ENCODE peak calls at places on chromosomes 13 and 19, in ten cellular contexts. R is neural crest cell; Q is dorsolateral prefrontal cortex; A is stimulated activated effector memory CD8-positive, alpha-beta T cell treated with anti-CD3 and anti-CD28 coated beads, Interleukin-12 subunit alpha, Interleukin-12 subunit beta, amount 100 ng/mL, for 72 hours; P is neural progenitor cell; H is MV-4-11; V is tibial artery; Z is upper lobe of right lung; N is brain microvascular endothelial cell; G is cardiac muscle cell. B is an unnamed sample.

GRCh38 chr13:20141238-20142018 is 19.4 kb downstream of the GJA3 start:
- DNase-seq in A (no peak), R (no peak), V (no peak), Z (no peak), P (no peak), N (no peak), G (no peak), H (no peak), Q (no peak), B (no peak)

GRCh38 chr19:47049307-47049700 is 880 bp upstream of the TMEM160 start:
- DNase-seq in G (peak; percentile 54), P (peak; percentile 27), Q (no peak), R (no peak), Z (no peak), N (peak; percentile 11), A (no peak), H (no peak), V (no peak), B (no peak)

GRCh38 chr19:42252365-42253244 is 2.3 kb downstream of the ERF start:
- DNase-seq in Z (peak; percentile 76), Q (peak; percentile 78), A (no peak), V (peak; percentile 70), H (peak; percentile 54), P (no peak), R (peak; percentile 33), G (peak; percentile 68), N (no peak), B (no peak)

GRCh38 chr13:112346899-112347229 is 29.3 kb upstream of the SPACA7 start:
- DNase-seq in A (no peak), H (no peak), G (no peak), P (peak; percentile 76), V (no peak), Q (no peak), Z (peak; percentile 21), R (no peak), N (no peak), B (no peak)

GRCh38 chr13:73299787-73300186 is 241.0 kb downstream of the KLF5 start:
- DNase-seq in A (no peak), R (no peak), H (no peak), Z (no peak), Q (no peak), G (peak; percentile 15), V (no peak), P (no peak), N (no peak), B (no peak)

GRCh38 chr19:35311901-35312665 is 16.9 kb upstream of the CD22 start:
- DNase-seq in P (no peak), R (no peak), G (no peak), Z (no peak), V (no peak), A (no peak), Q (no peak), N (no peak), H (no peak), B (no peak)

GRCh38 chr13:49627831-49628652 is at the start of gene ARL11:
- DNase-seq in N (no peak), P (peak; percentile 44), Z (peak; percentile 85), A (no peak), Q (peak; percentile 54), H (peak; percentile 90), G (no peak), V (peak; percentile 72), R (no peak), B (no peak)

GRCh38 chr19:38266070-38266469 is 1.7 kb downstream of the SPINT2 start:
- DNase-seq in R (no peak), Q (no peak), V (no peak), A (no peak), N (no peak), P (no peak), G (no peak), H (no peak), Z (no peak), B (no peak)

GRCh38 chr19:45667620-45668341 is at the start of gene GIPR:
- DNase-seq in V (no peak), P (peak; percentile 66), Q (no peak), H (peak; percentile 74), G (no peak), N (peak; percentile 25), R (peak; percentile 47), Z (peak; percentile 84), A (peak; percentile 47), B (peak; percentile 54)

GRCh38 chr13:33797622-33798021 is 20.3 kb upstream of the RFC3 start:
- DNase-seq in G (peak; percentile 21), P (no peak), Q (no peak), R (no peak), V (no peak), H (peak; percentile 35), Z (no peak), A (no peak), N (no peak), B (peak; percentile 33)

GRCh38 chr13:112730157-112730671 is 40.4 kb downstream of the ATP11A start:
- DNase-seq in G (no peak), Z (peak; percentile 63), P (no peak), R (no peak), Q (peak; percentile 26), N (no peak), H (no peak), A (no peak), V (peak; percentile 9), B (no peak)

GRCh38 chr19:52200044-52200443 is 10.2 kb downstream of the PPP2R1A start:
- DNase-seq in N (peak; percentile 69), H (no peak), A (no peak), Q (no peak), P (no peak), G (peak; percentile 77), V (peak; percentile 74), R (no peak), Z (no peak), B (no peak)